ENCODE peak calls at places on chromosomes 11 and 22, in six cellular contexts. D, I, T, C, L and B are unnamed samples.

GRCh38 chr22:32805586-32805881 is 4.0 kb downstream of the TIMP3 start:
- DNase-seq in I (no peak), L (no peak), C (no peak), T (no peak), D (no peak), B (no peak)

GRCh38 chr22:32355760-32356159 is 1.9 kb upstream of the RFPL3 start:
- DNase-seq in L (peak), T (peak), D (peak), C (no peak), I (no peak), B (no peak)

GRCh38 chr11:88480217-88480616 is 142.7 kb upstream of the CTSC start:
- DNase-seq in T (no peak), L (no peak), C (no peak), D (no peak), I (no peak), B (peak)

GRCh38 chr11:100752371-100753073 is 65.4 kb downstream of the ARHGAP42 start:
- DNase-seq in T (no peak), C (no peak), I (no peak), D (no peak), L (no peak), B (no peak)

GRCh38 chr11:299951-300735 is 817 bp upstream of the IFITM5 start:
- DNase-seq in D (no peak), I (no peak), L (no peak), T (no peak), C (no peak), B (no peak)

GRCh38 chr22:49361164-49361563 is 466.5 kb downstream of the BRD1 start:
- DNase-seq in D (no peak), L (no peak), T (no peak), C (no peak), I (no peak), B (no peak)

GRCh38 chr11:101444164-101444563 is 139.6 kb downstream of the TRPC6 start:
- DNase-seq in L (no peak), I (no peak), D (no peak), T (no peak), C (no peak), B (no peak)

GRCh38 chr11:132037467-132037862 is 667.0 kb downstream of the NTM start:
- DNase-seq in I (no peak), C (no peak), T (no peak), L (no peak), D (no peak), B (no peak)

GRCh38 chr22:30868663-30869385 is 99.8 kb downstream of the MORC2 start:
- DNase-seq in D (no peak), C (no peak), T (no peak), L (no peak), I (no peak), B (no peak)

GRCh38 chr11:115527534-115528125 is 23.4 kb upstream of the CADM1 start:
- DNase-seq in I (no peak), C (no peak), D (no peak), L (no peak), T (no peak), B (no peak)

GRCh38 chr11:84384637-84385227 is 1098.6 kb upstream of the CCDC90B start:
- DNase-seq in L (no peak), I (peak), T (peak), D (peak), C (no peak), B (peak)

GRCh38 chr11:93908689-93909088 is 58.3 kb upstream of the VSTM5 start:
- DNase-seq in T (no peak), I (no peak), C (no peak), L (no peak), D (peak), B (no peak)

GRCh38 chr11:122309262-122309925 is 193.4 kb upstream of the BLID start:
- DNase-seq in C (no peak), I (no peak), L (no peak), T (no peak), D (no peak), B (no peak)

GRCh38 chr11:31720666-31721199 is 90.4 kb downstream of the PAX6 start:
- DNase-seq in D (no peak), C (no peak), T (no peak), L (no peak), I (no peak), B (no peak)

GRCh38 chr22:48753381-48753730 is 1074.3 kb downstream of the BRD1 start:
- DNase-seq in I (no peak), C (no peak), D (no peak), T (no peak), L (no peak), B (no peak)

GRCh38 chr11:107857550-107858216 is 904 bp downstream of the SLC35F2 start:
- DNase-seq in T (no peak), L (no peak), D (peak), C (no peak), I (no peak), B (peak)

GRCh38 chr11:78231962-78232459 is 43.3 kb downstream of the USP35 start:
- DNase-seq in L (no peak), I (no peak), D (no peak), C (no peak), T (no peak), B (no peak)

GRCh38 chr11:12142179-12142578 is 31.8 kb downstream of the MICAL2 start:
- DNase-seq in T (no peak), I (no peak), L (no peak), C (no peak), D (no peak), B (no peak)

GRCh38 chr11:107050126-107050525 is 31.9 kb upstream of the GUCY1A2 start:
- DNase-seq in I (no peak), C (no peak), D (no peak), L (no peak), T (no peak), B (no peak)

GRCh38 chr11:121416909-121417567 is 35.1 kb upstream of the SORL1 start:
- DNase-seq in D (peak), L (no peak), T (peak), I (peak), C (peak), B (no peak)

GRCh38 chr11:62925308-62925707 is 4.1 kb upstream of the CHRM1 start:
- DNase-seq in T (no peak), C (no peak), I (no peak), L (no peak), D (no peak), B (no peak)

GRCh38 chr11:64686466-64687175 is 36.4 kb downstream of the NRXN2 start:
- DNase-seq in T (no peak), L (no peak), D (no peak), C (no peak), I (no peak), B (no peak)

GRCh38 chr11:34837246-34837856 is 78.8 kb downstream of the APIP start:
- DNase-seq in L (no peak), D (peak), C (no peak), T (no peak), I (no peak), B (no peak)

GRCh38 chr11:77502501-77502900 is 28.6 kb upstream of the PAK1 start:
- DNase-seq in C (no peak), I (no peak), D (no peak), T (no peak), L (no peak), B (no peak)

GRCh38 chr11:60972182-60973030 is 926 bp downstream of the CD6 start:
- DNase-seq in L (no peak), D (no peak), C (no peak), T (no peak), I (no peak), B (no peak)

GRCh38 chr11:18527512-18527911 is 770 bp upstream of the TSG101 start:
- DNase-seq in D (peak), I (no peak), C (no peak), L (no peak), T (peak), B (peak)

GRCh38 chr11:121249039-121249663 is 43.4 kb upstream of the SC5D start:
- DNase-seq in I (peak), T (peak), C (no peak), L (peak), D (peak), B (peak)

GRCh38 chr22:29715240-29715639 is 4.6 kb upstream of the CABP7 start:
- DNase-seq in D (no peak), I (no peak), C (no peak), L (no peak), T (no peak), B (no peak)

GRCh38 chr11:69637956-69638871 is 2.7 kb upstream of the CCND1 start:
- DNase-seq in C (no peak), L (peak), I (no peak), D (peak), T (no peak), B (no peak)

GRCh38 chr22:36510966-36511881 is 4.4 kb upstream of the FOXRED2 start:
- DNase-seq in C (no peak), L (no peak), D (peak), T (peak), I (peak), B (no peak)

GRCh38 chr11:70881948-70882715 is 370.2 kb downstream of the SHANK2 start:
- DNase-seq in L (no peak), I (no peak), D (no peak), T (no peak), C (no peak), B (no peak)

GRCh38 chr22:42994917-42995562 is 19.9 kb downstream of the PACSIN2 start:
- DNase-seq in I (peak), C (no peak), L (no peak), T (peak), D (peak), B (peak)

GRCh38 chr11:78809931-78810481 is 235.3 kb upstream of the NARS2 start:
- DNase-seq in I (no peak), C (no peak), L (no peak), D (no peak), T (no peak), B (no peak)